ENCODE peak calls at places on chromosomes 7 and 10, in nine cellular contexts. Z, J, X, E, V, U, R, M and Y are unnamed samples.

GRCh38 chr10:43623351-43623750 is 17.1 kb downstream of the ZNF485 start:
- DNase-seq in U (no peak), M (peak; percentile 13), X (no peak), E (peak; percentile 14), J (no peak), R (no peak), Z (peak; percentile 7), V (no peak), Y (no peak)

GRCh38 chr7:154441811-154442210 is 389.6 kb downstream of the DPP6 start:
- DNase-seq in J (no peak), V (no peak), X (no peak), E (no peak), Z (no peak), R (no peak), M (no peak), U (no peak), Y (no peak)

GRCh38 chr10:103507235-103508191 is 14.0 kb downstream of the NEURL1 start:
- DNase-seq in E (no peak), R (no peak), U (no peak), V (no peak), Z (no peak), J (peak; percentile 33), M (no peak), X (no peak), Y (peak; percentile 74)

GRCh38 chr7:149220534-149220933 is 18.9 kb upstream of the ZNF212 start:
- DNase-seq in M (peak; percentile 75), X (no peak), V (no peak), U (no peak), R (peak; percentile 87), J (no peak), E (peak; percentile 66), Z (no peak), Y (no peak)

GRCh38 chr10:102416181-102417094 is 2.1 kb downstream of the PSD start:
- DNase-seq in M (no peak), E (no peak), V (no peak), J (no peak), U (no peak), Z (no peak), R (no peak), X (no peak), Y (no peak)

GRCh38 chr7:28165971-28166955 is 14.3 kb downstream of the JAZF1 start:
- DNase-seq in X (no peak), E (peak; percentile 79), J (no peak), U (no peak), V (no peak), M (peak; percentile 92), Z (no peak), R (peak; percentile 60), Y (no peak)

GRCh38 chr7:155738104-155738503 is 74.2 kb downstream of the SHH start:
- DNase-seq in J (no peak), U (no peak), R (no peak), Z (no peak), M (no peak), X (no peak), E (no peak), V (no peak), Y (no peak)

GRCh38 chr7:69643708-69644445 is 45.6 kb downstream of the AUTS2 start:
- DNase-seq in E (peak; percentile 68), V (no peak), J (no peak), R (no peak), M (no peak), X (no peak), U (no peak), Z (no peak), Y (no peak)

GRCh38 chr7:16728811-16729210 is 24.7 kb upstream of the TSPAN13 start:
- DNase-seq in M (no peak), R (no peak), U (no peak), J (no peak), V (no peak), X (no peak), Z (no peak), E (no peak), Y (no peak)

GRCh38 chr7:98418636-98419315 is 17.9 kb upstream of the BAIAP2L1 start:
- DNase-seq in Z (no peak), J (no peak), R (peak; percentile 99), X (no peak), M (peak; percentile 98), U (no peak), V (no peak), E (peak; percentile 95), Y (no peak)
- TF ChIP-seq CTCF in Z (no peak), J (no peak), R (no peak), X (no peak), M (no peak), U (no peak), V (no peak), E (no peak), Y (no peak)

DNA sequence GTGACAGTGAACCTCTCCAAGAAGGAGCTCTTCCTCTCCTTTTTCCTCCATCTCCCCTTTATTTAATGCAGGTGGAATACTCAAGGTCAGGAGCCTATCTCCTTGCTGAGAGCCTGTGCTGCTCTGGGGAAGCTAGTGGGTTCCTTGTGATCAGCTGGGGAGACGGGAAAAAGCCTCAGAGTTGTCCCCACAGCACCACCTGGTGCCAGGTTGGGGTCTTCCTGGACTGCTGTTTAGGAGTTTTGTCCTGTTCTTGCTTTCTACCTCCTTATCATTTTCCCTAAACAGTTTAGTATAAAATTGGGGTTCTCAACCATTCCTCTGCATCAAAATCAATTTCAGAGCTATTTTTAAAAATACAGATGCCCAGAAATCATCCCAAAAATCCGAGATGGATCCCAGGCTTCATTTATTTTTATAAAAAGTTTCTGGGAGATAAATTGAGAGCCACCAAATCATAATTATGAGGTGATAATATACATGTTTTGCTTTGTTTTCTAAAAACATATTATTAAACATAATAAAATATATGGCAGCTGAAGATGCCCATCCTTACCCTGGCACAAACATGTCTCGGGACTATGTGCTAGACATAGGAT is 44.3 kb downstream of the MACC1 start:
- DNase-seq in V (peak; percentile 27), R (peak; percentile 66), J (peak; percentile 85), Z (peak; percentile 34), U (no peak), E (peak; percentile 77), X (no peak), M (peak; percentile 40), Y (peak; percentile 63)
- TF ChIP-seq CTCF in V (no peak), R (peak; percentile 65), J (peak; percentile 88), Z (peak; percentile 17), U (no peak), E (peak; percentile 63), X (peak; percentile 55), M (peak; percentile 37), Y (peak; percentile 68)

DNA sequence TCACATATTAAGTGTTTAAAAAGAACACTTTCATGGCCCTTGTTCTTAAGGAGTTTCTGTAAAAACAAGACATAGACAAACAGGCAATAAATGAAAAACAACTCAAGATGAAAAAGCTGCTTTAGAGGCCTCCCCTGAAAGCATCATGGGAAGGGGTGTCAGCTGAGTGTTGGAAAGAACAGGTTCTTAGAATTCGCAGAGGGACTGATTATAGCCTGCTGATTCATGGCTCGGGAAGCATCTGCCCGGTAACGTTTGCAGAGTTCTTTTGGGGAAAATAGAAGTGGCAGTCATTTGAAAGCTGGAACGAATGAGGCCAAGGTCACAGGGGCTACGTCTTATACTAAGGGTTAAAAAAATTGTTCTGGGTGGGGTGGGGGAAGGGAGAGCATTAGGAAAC is 72.4 kb upstream of the GPR158 start:
- DNase-seq in Z (no peak), V (no peak), E (no peak), M (no peak), U (no peak), R (no peak), X (no peak), J (no peak), Y (no peak)
- TF ChIP-seq CTCF in Z (no peak), V (no peak), E (no peak), M (no peak), U (no peak), R (no peak), X (no peak), J (no peak), Y (no peak)

DNA sequence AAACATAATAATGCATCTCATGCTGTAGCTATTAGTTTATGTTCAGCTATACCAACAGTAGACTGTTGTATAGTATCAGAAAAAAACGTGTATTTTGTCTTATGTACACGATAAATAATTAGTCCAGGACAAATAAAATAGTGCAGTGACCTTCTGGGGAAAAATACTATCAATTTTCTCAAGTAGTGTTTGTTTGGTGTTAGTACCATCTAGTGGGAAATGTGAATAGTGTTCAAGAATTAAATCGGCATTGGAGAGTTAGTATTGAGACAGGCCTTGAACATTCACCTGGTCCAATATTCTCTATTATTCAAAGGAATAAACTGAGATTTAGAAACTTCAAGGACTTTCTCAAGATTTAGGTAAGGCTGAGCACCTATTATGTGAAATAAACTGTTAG is 21.7 kb upstream of the OR2A5 start:
- DNase-seq in V (no peak), Z (no peak), R (peak; percentile 29), E (peak; percentile 73), M (peak; percentile 50), J (no peak), X (no peak), U (no peak), Y (no peak)
- TF ChIP-seq CTCF in V (no peak), Z (no peak), R (peak; percentile 26), E (peak; percentile 57), M (peak; percentile 70), J (peak; percentile 61), X (no peak), U (peak; percentile 30), Y (peak; percentile 30)

DNA sequence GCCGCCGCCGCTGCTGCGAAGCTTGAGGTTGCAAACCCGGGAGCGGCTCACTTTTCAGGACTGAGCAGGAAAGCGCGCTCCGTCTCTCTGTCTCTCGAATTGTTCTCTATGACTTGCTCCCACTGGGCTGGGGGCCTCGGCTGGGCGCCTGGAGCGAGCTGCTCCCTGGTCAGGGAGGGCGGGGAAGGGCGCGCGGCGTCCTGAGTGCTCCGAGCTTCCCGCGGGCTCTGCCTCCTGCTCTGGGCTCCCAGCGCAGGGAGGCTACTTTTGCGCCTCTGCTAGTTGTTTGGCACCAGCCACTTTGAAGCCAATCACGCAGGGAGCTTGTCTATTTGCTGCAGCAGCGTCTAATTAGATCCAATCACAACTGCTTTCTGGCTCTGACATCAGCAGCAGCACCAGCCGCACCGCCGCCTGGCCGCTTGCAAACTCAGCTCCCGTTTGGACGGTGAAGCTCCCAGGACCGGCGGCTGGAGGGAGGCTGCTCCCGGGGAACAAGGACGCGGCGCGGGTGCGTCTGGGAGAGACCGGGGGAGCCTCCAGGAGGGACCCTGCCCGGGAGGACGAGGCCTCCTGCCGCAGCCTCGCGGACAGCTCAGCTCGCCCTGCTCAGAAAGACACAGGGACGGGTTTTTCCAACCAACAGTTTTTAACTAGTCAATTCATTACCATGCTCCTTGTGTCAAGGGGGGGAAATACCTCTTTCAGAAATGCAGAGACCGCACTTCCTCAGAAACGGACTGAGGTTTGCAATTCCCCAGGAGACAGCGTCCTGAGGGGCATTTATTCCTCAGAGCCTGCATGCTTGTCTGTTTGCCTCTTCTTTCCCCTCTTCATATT is at the start of gene ADARB2:
- DNase-seq in U (peak; percentile 31), J (peak; percentile 94), Z (no peak), V (peak; percentile 30), M (no peak), X (peak; percentile 87), R (peak; percentile 49), E (no peak), Y (peak; percentile 83)
- TF ChIP-seq CTCF in U (no peak), J (no peak), Z (no peak), V (no peak), M (no peak), X (no peak), R (no peak), E (no peak), Y (no peak)